ENCODE peak calls at places on chromosomes 4 and X, in six cellular contexts. One of them, this sample, is unnamed.

GRCh38 chrX:39050427-39050826 is 249.2 kb downstream of the MID1IP1 start:
- DNase-seq in brain microvascular endothelial cell: no peak
- DNase-seq in psoas muscle: no peak
- DNase-seq in GM23248: no peak
- DNase-seq in osteoblast: no peak
- DNase-seq in AG09309: no peak
- DNase-seq in this sample: no peak

GRCh38 chr4:90238141-90238540 is 110.9 kb downstream of the CCSER1 start:
- DNase-seq in psoas muscle: no peak
- DNase-seq in brain microvascular endothelial cell: no peak
- DNase-seq in GM23248: no peak
- DNase-seq in osteoblast: no peak
- DNase-seq in AG09309: no peak
- DNase-seq in this sample: no peak

GRCh38 chr4:76498550-76498949 is 63.5 kb downstream of the SHROOM3 start:
- DNase-seq in osteoblast: peak
- DNase-seq in AG09309: no peak
- DNase-seq in GM23248: no peak
- DNase-seq in brain microvascular endothelial cell: no peak
- DNase-seq in psoas muscle: no peak
- DNase-seq in this sample: no peak

GRCh38 chr4:137414802-137415201 is 117.5 kb downstream of the PCDH18 start:
- DNase-seq in osteoblast: peak
- DNase-seq in psoas muscle: no peak
- DNase-seq in GM23248: no peak
- DNase-seq in AG09309: no peak
- DNase-seq in brain microvascular endothelial cell: no peak
- DNase-seq in this sample: no peak

GRCh38 chr4:173990126-173990878 is 293.2 kb downstream of the FBXO8 start:
- DNase-seq in osteoblast: peak
- DNase-seq in GM23248: peak
- DNase-seq in psoas muscle: no peak
- DNase-seq in brain microvascular endothelial cell: peak
- DNase-seq in AG09309: peak
- DNase-seq in this sample: no peak

GRCh38 chrX:123408856-123409737 is 225.0 kb downstream of the GRIA3 start:
- DNase-seq in GM23248: peak
- DNase-seq in AG09309: no peak
- DNase-seq in psoas muscle: no peak
- DNase-seq in osteoblast: no peak
- DNase-seq in brain microvascular endothelial cell: no peak
- DNase-seq in this sample: no peak

GRCh38 chr4:34158883-34159282 is 2085.4 kb downstream of the ARAP2 start:
- DNase-seq in osteoblast: no peak
- DNase-seq in brain microvascular endothelial cell: no peak
- DNase-seq in GM23248: no peak
- DNase-seq in psoas muscle: no peak
- DNase-seq in AG09309: no peak
- DNase-seq in this sample: no peak

GRCh38 chr4:76087007-76087769 is 12.7 kb downstream of the ART3 start:
- DNase-seq in AG09309: no peak
- DNase-seq in brain microvascular endothelial cell: peak
- DNase-seq in psoas muscle: peak
- DNase-seq in GM23248: peak
- DNase-seq in osteoblast: peak
- DNase-seq in this sample: no peak

GRCh38 chr4:172962564-172963353 is 205.9 kb upstream of the GALNT7 start:
- DNase-seq in psoas muscle: no peak
- DNase-seq in AG09309: peak
- DNase-seq in GM23248: peak
- DNase-seq in osteoblast: peak
- DNase-seq in brain microvascular endothelial cell: no peak
- DNase-seq in this sample: no peak

GRCh38 chrX:119646515-119646914 is 40.3 kb upstream of the NKRF start:
- DNase-seq in AG09309: no peak
- DNase-seq in osteoblast: no peak
- DNase-seq in brain microvascular endothelial cell: no peak
- DNase-seq in GM23248: no peak
- DNase-seq in psoas muscle: no peak
- DNase-seq in this sample: no peak

GRCh38 chr4:88659061-88659889 is 38.4 kb downstream of the NAP1L5 start:
- DNase-seq in AG09309: peak
- DNase-seq in GM23248: peak
- DNase-seq in brain microvascular endothelial cell: peak
- DNase-seq in osteoblast: peak
- DNase-seq in psoas muscle: peak
- DNase-seq in this sample: peak

GRCh38 chrX:49934148-49934547 is 11.8 kb downstream of the CLCN5 start:
- DNase-seq in AG09309: no peak
- DNase-seq in psoas muscle: no peak
- DNase-seq in osteoblast: peak
- DNase-seq in GM23248: no peak
- DNase-seq in brain microvascular endothelial cell: no peak
- DNase-seq in this sample: no peak

GRCh38 chrX:113996781-113997180 is 587.1 kb upstream of the HTR2C start:
- DNase-seq in psoas muscle: no peak
- DNase-seq in osteoblast: no peak
- DNase-seq in GM23248: no peak
- DNase-seq in AG09309: no peak
- DNase-seq in brain microvascular endothelial cell: no peak
- DNase-seq in this sample: no peak

GRCh38 chr4:24655971-24656370 is 71.6 kb upstream of the DHX15 start:
- DNase-seq in GM23248: no peak
- DNase-seq in brain microvascular endothelial cell: no peak
- DNase-seq in psoas muscle: no peak
- DNase-seq in AG09309: no peak
- DNase-seq in osteoblast: no peak
- DNase-seq in this sample: no peak

GRCh38 chrX:53287493-53288138 is 6.2 kb upstream of the IQSEC2 start:
- DNase-seq in AG09309: no peak
- DNase-seq in brain microvascular endothelial cell: peak
- DNase-seq in psoas muscle: peak
- DNase-seq in osteoblast: peak
- DNase-seq in GM23248: peak
- DNase-seq in this sample: peak

GRCh38 chrX:139972629-139973257 is 7.4 kb upstream of the CXorf66 start:
- DNase-seq in osteoblast: no peak
- DNase-seq in AG09309: no peak
- DNase-seq in GM23248: no peak
- DNase-seq in brain microvascular endothelial cell: no peak
- DNase-seq in psoas muscle: no peak
- DNase-seq in this sample: no peak

GRCh38 chr4:89024051-89024675 is 32.8 kb downstream of the FAM13A start:
- DNase-seq in osteoblast: peak
- DNase-seq in brain microvascular endothelial cell: peak
- DNase-seq in GM23248: peak
- DNase-seq in psoas muscle: no peak
- DNase-seq in AG09309: peak
- DNase-seq in this sample: no peak

GRCh38 chrX:135520022-135520552 is 373 bp upstream of the INTS6L start:
- DNase-seq in psoas muscle: no peak
- DNase-seq in brain microvascular endothelial cell: peak
- DNase-seq in GM23248: peak
- DNase-seq in osteoblast: no peak
- DNase-seq in AG09309: no peak
- DNase-seq in this sample: no peak
- H3K4me3 ChIP-seq in psoas muscle: peak
- H3K4me3 ChIP-seq in brain microvascular endothelial cell: peak
- H3K4me3 ChIP-seq in GM23248: peak
- H3K4me3 ChIP-seq in osteoblast: peak
- H3K4me3 ChIP-seq in AG09309: peak
- H3K4me3 ChIP-seq in this sample: peak

GRCh38 chr4:185817403-185817818 is 5.4 kb upstream of the SORBS2 start:
- DNase-seq in GM23248: no peak
- DNase-seq in brain microvascular endothelial cell: no peak
- DNase-seq in AG09309: no peak
- DNase-seq in osteoblast: no peak
- DNase-seq in psoas muscle: no peak
- DNase-seq in this sample: no peak

GRCh38 chr4:185820119-185821028 is 8.4 kb upstream of the SORBS2 start:
- DNase-seq in osteoblast: no peak
- DNase-seq in brain microvascular endothelial cell: no peak
- DNase-seq in GM23248: no peak
- DNase-seq in psoas muscle: no peak
- DNase-seq in AG09309: no peak
- DNase-seq in this sample: no peak

GRCh38 chr4:185819144-185819543 is 7.2 kb upstream of the SORBS2 start:
- DNase-seq in osteoblast: no peak
- DNase-seq in GM23248: no peak
- DNase-seq in AG09309: no peak
- DNase-seq in brain microvascular endothelial cell: no peak
- DNase-seq in psoas muscle: no peak
- DNase-seq in this sample: no peak

GRCh38 chr4:185822791-185823190 is 10.8 kb upstream of the SORBS2 start:
- DNase-seq in psoas muscle: no peak
- DNase-seq in GM23248: no peak
- DNase-seq in osteoblast: no peak
- DNase-seq in brain microvascular endothelial cell: no peak
- DNase-seq in AG09309: no peak
- DNase-seq in this sample: no peak

DNA sequence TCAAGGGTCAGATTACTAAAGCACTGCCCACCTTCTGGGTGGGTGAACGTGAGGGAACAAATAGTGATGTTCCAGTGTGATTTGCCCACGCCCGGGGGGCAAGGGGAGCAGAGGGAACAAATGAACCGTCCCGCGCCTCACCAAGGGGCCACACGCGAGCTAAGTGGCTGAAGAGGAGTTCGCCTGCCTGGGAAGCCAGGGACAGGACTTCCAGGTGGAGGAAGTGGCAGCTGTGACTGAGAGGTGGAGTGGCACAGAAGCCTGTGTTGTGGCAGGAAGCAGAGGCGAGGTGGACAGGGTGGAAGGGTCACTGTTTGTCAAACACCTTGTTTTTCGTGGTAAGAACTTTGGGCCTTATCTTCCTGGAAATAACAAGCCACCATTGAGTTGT is 9.0 kb upstream of the SORBS2 start:
- DNase-seq in AG09309: no peak
- DNase-seq in GM23248: no peak
- DNase-seq in brain microvascular endothelial cell: no peak
- DNase-seq in psoas muscle: no peak
- DNase-seq in osteoblast: no peak
- DNase-seq in this sample: no peak
- H3K4me3 ChIP-seq in AG09309: no peak
- H3K4me3 ChIP-seq in GM23248: no peak
- H3K4me3 ChIP-seq in brain microvascular endothelial cell: no peak
- H3K4me3 ChIP-seq in psoas muscle: no peak
- H3K4me3 ChIP-seq in osteoblast: no peak
- H3K4me3 ChIP-seq in this sample: no peak

DNA sequence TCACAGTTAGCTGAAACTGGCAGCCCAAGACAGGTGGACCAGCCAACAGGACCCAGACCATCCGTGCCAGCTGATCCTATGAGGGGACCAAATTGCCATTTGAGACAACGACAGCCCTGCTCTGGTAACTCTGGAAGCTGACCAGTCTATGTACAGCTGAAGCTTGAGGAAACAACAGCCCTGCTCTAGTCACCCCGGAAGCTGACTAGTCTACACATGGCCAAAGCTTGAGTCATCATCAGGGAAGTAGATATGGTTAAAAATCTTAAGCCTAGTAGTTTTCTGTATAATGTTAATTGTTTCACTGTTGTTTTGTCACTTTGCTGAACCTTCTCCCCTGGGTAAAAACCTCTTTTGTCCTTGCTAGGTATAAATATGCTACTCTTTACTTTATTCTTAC is 905.4 kb upstream of the NDST4 start:
- DNase-seq in osteoblast: no peak
- DNase-seq in AG09309: no peak
- DNase-seq in brain microvascular endothelial cell: no peak
- DNase-seq in GM23248: no peak
- DNase-seq in psoas muscle: no peak
- DNase-seq in this sample: no peak
- H3K4me3 ChIP-seq in osteoblast: no peak
- H3K4me3 ChIP-seq in AG09309: no peak
- H3K4me3 ChIP-seq in brain microvascular endothelial cell: no peak
- H3K4me3 ChIP-seq in GM23248: no peak
- H3K4me3 ChIP-seq in psoas muscle: no peak
- H3K4me3 ChIP-seq in this sample: no peak

GRCh38 chrX:1106478-1107210 is 105.8 kb downstream of the CRLF2 start:
- DNase-seq in GM23248: no peak
- DNase-seq in osteoblast: no peak
- DNase-seq in brain microvascular endothelial cell: no peak
- DNase-seq in AG09309: no peak
- DNase-seq in psoas muscle: no peak
- DNase-seq in this sample: no peak
- H3K4me3 ChIP-seq in GM23248: no peak
- H3K4me3 ChIP-seq in osteoblast: no peak
- H3K4me3 ChIP-seq in brain microvascular endothelial cell: no peak
- H3K4me3 ChIP-seq in AG09309: no peak
- H3K4me3 ChIP-seq in psoas muscle: no peak
- H3K4me3 ChIP-seq in this sample: no peak

DNA sequence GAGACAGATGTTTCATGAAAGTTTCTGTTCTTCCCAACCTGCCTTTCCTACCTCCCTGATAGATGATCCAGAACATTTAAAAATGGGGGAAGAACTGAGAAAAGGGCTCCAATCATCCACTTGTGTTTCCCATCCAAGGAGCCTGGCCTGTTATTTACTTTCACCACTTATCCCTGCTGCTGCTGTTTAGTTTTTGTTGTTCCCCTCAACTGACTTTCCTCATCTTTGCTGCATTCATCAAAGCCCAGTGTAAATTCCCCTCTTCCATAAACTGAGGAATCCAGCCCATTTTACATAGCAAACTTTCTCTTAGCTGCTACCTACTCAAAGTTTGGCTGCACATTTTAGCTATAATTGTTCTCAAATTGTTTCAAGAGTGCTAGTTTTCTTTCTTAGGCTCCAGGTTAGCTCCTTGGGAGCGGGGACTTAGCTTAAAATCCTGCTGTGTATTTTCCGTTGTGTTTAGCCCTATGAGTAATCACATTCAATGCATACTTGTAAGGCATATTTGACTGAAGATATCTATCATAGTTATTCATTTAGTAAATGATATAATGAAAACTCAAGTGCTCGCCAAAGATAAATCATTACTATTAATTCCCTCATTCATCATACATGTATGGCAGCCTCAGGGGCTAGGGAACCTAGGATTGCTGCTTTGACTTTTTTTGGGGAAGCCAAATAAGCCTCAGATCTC is 1.4 kb upstream of the PTPN13 start:
- DNase-seq in GM23248: peak
- DNase-seq in brain microvascular endothelial cell: peak
- DNase-seq in osteoblast: peak
- DNase-seq in AG09309: no peak
- DNase-seq in psoas muscle: no peak
- DNase-seq in this sample: no peak
- H3K4me3 ChIP-seq in GM23248: peak
- H3K4me3 ChIP-seq in brain microvascular endothelial cell: no peak
- H3K4me3 ChIP-seq in osteoblast: peak
- H3K4me3 ChIP-seq in AG09309: no peak
- H3K4me3 ChIP-seq in psoas muscle: no peak
- H3K4me3 ChIP-seq in this sample: no peak